ENCODE peak calls at places on chromosomes 16 and 17, in eight cellular contexts. M is ovary, J is A549, N is adrenal gland, E is transverse colon, H is suprapubic skin, D is breast epithelium, S is stomach. K is an unnamed sample. For H3K4me1, the result is how much of the 10 kb centered on the place peaks cover.

GRCh38 chr17:13909901-13910519 is 159.3 kb upstream of the COX10 start:
- DNase-seq in M (no peak), J (no peak), N (no peak), E (no peak), H (no peak), D (no peak), S (no peak), K (peak)

GRCh38 chr16:86363836-86364618 is 146.3 kb upstream of the FOXF1 start:
- DNase-seq in M (no peak), J (no peak), N (no peak), E (peak), H (no peak), D (no peak), S (no peak), K (no peak)

GRCh38 chr16:83793179-83793578 is 14.6 kb upstream of the HSBP1 start:
- DNase-seq in M (no peak), J (no peak), N (no peak), E (no peak), H (no peak), D (no peak), S (no peak), K (no peak)

GRCh38 chr17:80891096-80892018 is 100.3 kb upstream of the CHMP6 start:
- DNase-seq in M (no peak), J (peak), N (peak), E (peak), H (no peak), D (peak), S (peak), K (peak)

GRCh38 chr17:81354944-81355327 is 40.3 kb upstream of the BAHCC1 start:
- DNase-seq in M (no peak), J (no peak), N (no peak), E (no peak), H (no peak), D (no peak), S (no peak), K (no peak)

GRCh38 chr17:32157225-32157624 is 14.9 kb downstream of the RHOT1 start:
- DNase-seq in M (no peak), J (no peak), N (peak), E (no peak), H (no peak), D (no peak), S (no peak), K (no peak)

GRCh38 chr17:3911271-3912053 is 4.8 kb downstream of the P2RX1 start:
- DNase-seq in M (no peak), J (no peak), N (no peak), E (peak), H (no peak), D (peak), S (no peak), K (no peak)

GRCh38 chr17:63774982-63775290 is 966 bp downstream of the DDX42 start:
- DNase-seq in M (no peak), J (no peak), N (peak), E (no peak), H (no peak), D (no peak), S (no peak), K (no peak)

GRCh38 chr16:19458722-19459379 is 41.2 kb downstream of the TMC5 start:
- DNase-seq in M (no peak), J (no peak), N (no peak), E (no peak), H (no peak), D (no peak), S (no peak), K (no peak)

GRCh38 chr16:54750249-54750648 is 180.4 kb upstream of the IRX5 start:
- DNase-seq in M (no peak), J (no peak), N (no peak), E (no peak), H (no peak), D (no peak), S (no peak), K (no peak)

GRCh38 chr16:30473231-30474061 is 904 bp downstream of the ITGAL start:
- DNase-seq in M (no peak), J (no peak), N (no peak), E (peak), H (no peak), D (no peak), S (no peak), K (peak)

GRCh38 chr17:30824002-30824355 is 513 bp downstream of the CRLF3 start:
- DNase-seq in M (peak), J (no peak), N (no peak), E (peak), H (no peak), D (no peak), S (no peak), K (peak)

GRCh38 chr16:67910162-67910561 is 17.1 kb downstream of the PSKH1 start:
- DNase-seq in M (no peak), J (no peak), N (no peak), E (no peak), H (no peak), D (no peak), S (no peak), K (no peak)

GRCh38 chr16:54283735-54284318 is 2.8 kb downstream of the IRX3 start:
- DNase-seq in M (no peak), J (no peak), N (no peak), E (no peak), H (peak), D (no peak), S (no peak), K (no peak)

GRCh38 chr17:17503566-17504130 is 7.5 kb upstream of the RASD1 start:
- DNase-seq in M (no peak), J (no peak), N (no peak), E (no peak), H (no peak), D (no peak), S (no peak), K (peak)

GRCh38 chr16:8920676-8921625 is 38.8 kb downstream of the LITAFD start:
- DNase-seq in M (no peak), J (no peak), N (no peak), E (no peak), H (no peak), D (no peak), S (no peak), K (no peak)

GRCh38 chr17:42629420-42630009 is 20.0 kb downstream of the TUBG1 start:
- DNase-seq in M (no peak), J (no peak), N (no peak), E (no peak), H (no peak), D (no peak), S (no peak), K (no peak)

GRCh38 chr16:84136331-84137125 is 8.4 kb downstream of the HSDL1 start:
- DNase-seq in M (no peak), J (no peak), N (no peak), E (no peak), H (no peak), D (no peak), S (no peak), K (no peak)

GRCh38 chr16:74625500-74626350 is 18.8 kb upstream of the GLG1 start:
- DNase-seq in M (no peak), J (no peak), N (no peak), E (no peak), H (no peak), D (no peak), S (peak), K (no peak)

GRCh38 chr16:4882261-4882632 is 35.0 kb downstream of the UBN1 start:
- DNase-seq in M (peak), J (no peak), N (peak), E (no peak), H (no peak), D (no peak), S (no peak), K (no peak)

GRCh38 chr17:7219812-7220592 is at the start of the genes ACADVL and DLG4:
- DNase-seq in M (peak), J (peak), N (peak), E (peak), H (peak), D (peak), S (peak), K (peak)

GRCh38 chr16:21175397-21175796 is 16.9 kb downstream of the LDAF1 start:
- DNase-seq in M (no peak), J (no peak), N (no peak), E (no peak), H (no peak), D (no peak), S (no peak), K (no peak)

GRCh38 chr17:50111687-50112655 is 16.8 kb downstream of the PDK2 start:
- DNase-seq in M (no peak), J (no peak), N (peak), E (no peak), H (no peak), D (peak), S (peak), K (no peak)
- TF ChIP-seq POLR2A in M (no peak), J (no peak), N (peak), E (no peak), H (no peak), D (no peak), S (no peak), K (no peak)

GRCh38 chr17:75749545-75750389 is 15.2 kb downstream of the GALK1 start:
- DNase-seq in M (peak), J (peak), N (peak), E (peak), H (peak), D (peak), S (peak), K (peak)
- H3K27ac ChIP-seq in M (no peak), J (peak), N (no peak), E (no peak), H (peak), D (peak), S (no peak), K (no peak)

DNA sequence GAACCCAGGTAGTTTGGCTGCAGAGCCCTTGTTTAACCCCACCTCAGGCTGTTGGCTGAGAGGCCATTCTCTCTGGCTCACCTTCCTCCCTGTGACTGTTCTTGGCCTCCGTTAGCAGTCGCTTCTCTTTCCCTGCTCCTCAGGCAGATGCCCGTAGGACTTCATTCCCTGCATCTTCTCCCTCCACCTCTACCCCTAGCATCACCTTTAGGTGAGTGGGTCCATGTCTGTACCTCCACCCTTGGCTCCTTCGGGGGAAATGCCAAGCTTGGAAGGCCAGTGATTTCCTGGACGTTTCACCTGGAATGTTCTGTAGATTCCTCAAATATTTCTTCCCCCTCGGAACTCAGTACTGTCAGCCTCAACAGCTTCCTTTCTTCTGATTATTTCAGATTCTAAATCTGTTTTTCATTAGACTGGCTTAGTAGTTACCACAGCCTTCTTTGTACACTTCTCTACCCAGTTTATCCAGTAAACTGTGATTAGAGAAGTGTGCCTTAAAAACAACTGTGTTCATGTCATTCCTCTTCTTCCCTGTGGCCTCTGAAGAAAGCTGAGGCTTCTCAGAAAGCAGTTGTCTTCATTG is 227.9 kb downstream of the MSI2 start:
- DNase-seq in M (no peak), J (no peak), N (no peak), E (no peak), H (no peak), D (no peak), S (no peak), K (no peak)
- H3K4me1 ChIP-seq in M (under half), J (under half), N (under half), E (under half), H (under half), D (under half), S (under half), K (under half)

GRCh38 chr17:1590031-1590746 is 27.6 kb upstream of the PITPNA start:
- DNase-seq in M (no peak), J (peak), N (peak), E (peak), H (no peak), D (no peak), S (peak), K (peak)
- TF ChIP-seq POLR2A in M (no peak), J (no peak), N (no peak), E (no peak), H (no peak), D (no peak), S (no peak), K (no peak)

DNA sequence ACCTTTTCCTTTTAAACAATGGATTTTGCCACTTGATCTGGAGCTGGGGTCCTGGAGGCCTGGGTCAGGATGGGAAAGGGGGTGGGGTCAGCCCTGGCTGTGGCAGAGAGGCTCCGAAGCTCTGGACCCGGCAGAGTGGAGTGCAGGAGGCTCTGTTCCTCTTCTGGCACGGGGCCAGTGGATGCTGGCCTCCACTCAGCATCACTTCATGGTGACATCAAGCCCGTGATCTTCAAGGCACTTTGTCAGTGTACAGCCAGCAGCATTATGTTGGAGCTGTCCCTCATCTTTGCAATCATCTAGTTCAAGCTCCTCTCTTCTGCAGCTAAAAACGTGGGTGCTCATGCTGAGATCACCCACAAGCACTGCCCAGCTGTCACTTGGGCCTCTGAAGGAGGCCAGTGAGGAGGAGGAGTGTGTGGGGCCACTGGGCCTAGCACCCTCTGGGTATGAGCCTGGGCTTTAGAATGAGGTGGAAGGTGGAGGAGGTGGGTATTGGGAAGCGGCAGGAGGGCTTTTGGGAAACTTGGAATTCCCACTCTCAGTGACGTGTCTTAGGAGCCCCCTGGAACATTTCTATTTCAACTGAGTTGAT is 45.9 kb upstream of the MGAT5B start:
- DNase-seq in M (no peak), J (no peak), N (no peak), E (no peak), H (no peak), D (no peak), S (no peak), K (no peak)
- H3K27ac ChIP-seq in M (no peak), J (no peak), N (no peak), E (no peak), H (no peak), D (no peak), S (no peak), K (no peak)

GRCh38 chr16:89344846-89345577 is 127.5 kb downstream of the ZNF778 start:
- DNase-seq in M (no peak), J (no peak), N (no peak), E (no peak), H (no peak), D (no peak), S (no peak), K (no peak)

GRCh38 chr16:89341274-89341673 is 123.8 kb downstream of the ZNF778 start:
- DNase-seq in M (no peak), J (no peak), N (no peak), E (no peak), H (no peak), D (no peak), S (no peak), K (no peak)

GRCh38 chr16:89344314-89344828 is 126.9 kb downstream of the ZNF778 start:
- DNase-seq in M (no peak), J (no peak), N (no peak), E (no peak), H (no peak), D (no peak), S (no peak), K (no peak)

GRCh38 chr16:89343501-89344291 is 126.2 kb downstream of the ZNF778 start:
- DNase-seq in M (no peak), J (no peak), N (no peak), E (peak), H (no peak), D (no peak), S (no peak), K (no peak)

DNA sequence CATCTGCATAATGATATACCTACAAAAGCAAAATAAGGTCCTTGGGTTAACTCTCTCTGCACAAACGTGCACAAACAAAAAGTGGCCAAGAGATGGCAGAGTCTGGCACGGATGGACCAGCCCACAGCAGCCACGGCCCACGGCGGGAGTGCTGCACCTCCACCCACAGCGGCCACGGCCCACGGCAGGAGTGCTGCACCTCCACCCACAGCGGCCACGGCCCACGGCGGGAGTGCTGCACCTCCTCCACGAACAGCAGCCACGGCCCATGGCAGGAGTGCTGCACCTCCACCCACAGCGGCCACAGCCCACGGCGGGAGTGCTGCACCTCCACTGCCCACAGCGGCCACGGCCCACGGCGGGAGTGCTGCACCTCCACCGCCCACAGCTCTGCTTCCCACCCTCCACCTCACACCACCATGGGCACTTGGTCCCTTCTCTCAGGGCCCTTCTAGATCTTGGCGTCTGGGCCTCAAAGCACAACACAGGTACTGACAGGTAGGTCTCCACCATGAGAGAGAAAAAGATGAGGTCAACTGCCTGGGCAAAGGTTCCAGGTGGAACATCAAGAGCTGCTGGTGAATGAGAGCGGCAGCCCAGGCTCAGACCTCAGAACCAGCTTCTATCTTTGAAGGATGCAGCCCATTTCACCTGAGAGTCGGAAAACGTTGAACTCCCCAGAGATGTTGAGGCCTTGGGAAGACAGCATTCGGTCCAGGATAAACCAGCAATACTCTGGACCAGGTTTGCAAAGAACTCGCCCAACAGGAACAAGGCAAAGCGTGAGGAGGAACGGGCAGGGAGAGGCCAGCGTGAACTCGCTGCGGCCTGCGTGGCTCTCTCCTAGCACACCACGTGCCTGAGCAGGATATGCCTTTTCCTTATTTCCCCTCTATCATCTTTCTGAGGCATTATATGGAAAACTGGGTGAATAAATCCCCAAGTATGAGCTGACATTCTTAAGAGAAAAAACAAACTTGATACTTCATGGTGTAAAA is 124.5 kb downstream of the ZNF778 start:
- DNase-seq in M (peak), J (peak), N (no peak), E (no peak), H (no peak), D (no peak), S (no peak), K (no peak)
- H3K4me1 ChIP-seq in M (under half), J (half or more), N (under half), E (under half), H (under half), D (under half), S (half or more), K (under half)

DNA sequence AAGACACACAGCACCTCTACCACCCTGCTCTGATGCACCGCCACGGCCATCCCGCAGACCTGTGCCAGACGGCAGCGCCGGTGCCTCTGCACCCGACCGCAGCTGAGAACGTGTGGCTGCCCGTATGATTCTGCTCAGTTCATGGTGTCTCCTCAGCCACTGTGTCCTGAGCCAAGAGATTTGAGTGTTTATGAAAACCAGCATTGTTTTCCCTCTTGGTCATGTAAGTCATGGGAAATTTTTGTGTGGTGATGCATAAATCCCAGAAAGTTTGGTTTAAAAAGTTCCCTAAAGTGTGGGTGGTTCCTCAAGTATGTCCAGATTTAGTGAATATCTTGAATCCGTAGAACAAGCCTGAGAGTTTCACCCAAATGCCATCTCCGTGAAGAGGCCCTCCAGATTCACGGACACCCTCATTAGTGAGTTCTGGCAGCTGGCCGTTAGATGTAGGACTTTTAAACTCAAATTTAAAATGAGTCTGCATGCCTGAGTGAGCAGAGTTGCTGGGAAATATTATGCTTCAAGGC is 57.6 kb downstream of the CDRT4 start:
- DNase-seq in M (peak), J (no peak), N (no peak), E (peak), H (no peak), D (peak), S (no peak), K (no peak)
- TF ChIP-seq POLR2A in M (peak), J (no peak), N (no peak), E (peak), H (peak), D (peak), S (no peak), K (no peak)

GRCh38 chr16:17555176-17555575 is 84.4 kb upstream of the XYLT1 start:
- DNase-seq in M (no peak), J (no peak), N (no peak), E (no peak), H (no peak), D (no peak), S (no peak), K (no peak)

GRCh38 chr16:17557480-17557879 is 86.7 kb upstream of the XYLT1 start:
- DNase-seq in M (no peak), J (no peak), N (no peak), E (no peak), H (peak), D (no peak), S (no peak), K (no peak)

GRCh38 chr16:17560548-17560947 is 89.8 kb upstream of the XYLT1 start:
- DNase-seq in M (no peak), J (no peak), N (no peak), E (no peak), H (peak), D (no peak), S (no peak), K (no peak)

GRCh38 chr16:17552351-17552750 is 81.6 kb upstream of the XYLT1 start:
- DNase-seq in M (no peak), J (no peak), N (no peak), E (no peak), H (no peak), D (peak), S (no peak), K (no peak)

DNA sequence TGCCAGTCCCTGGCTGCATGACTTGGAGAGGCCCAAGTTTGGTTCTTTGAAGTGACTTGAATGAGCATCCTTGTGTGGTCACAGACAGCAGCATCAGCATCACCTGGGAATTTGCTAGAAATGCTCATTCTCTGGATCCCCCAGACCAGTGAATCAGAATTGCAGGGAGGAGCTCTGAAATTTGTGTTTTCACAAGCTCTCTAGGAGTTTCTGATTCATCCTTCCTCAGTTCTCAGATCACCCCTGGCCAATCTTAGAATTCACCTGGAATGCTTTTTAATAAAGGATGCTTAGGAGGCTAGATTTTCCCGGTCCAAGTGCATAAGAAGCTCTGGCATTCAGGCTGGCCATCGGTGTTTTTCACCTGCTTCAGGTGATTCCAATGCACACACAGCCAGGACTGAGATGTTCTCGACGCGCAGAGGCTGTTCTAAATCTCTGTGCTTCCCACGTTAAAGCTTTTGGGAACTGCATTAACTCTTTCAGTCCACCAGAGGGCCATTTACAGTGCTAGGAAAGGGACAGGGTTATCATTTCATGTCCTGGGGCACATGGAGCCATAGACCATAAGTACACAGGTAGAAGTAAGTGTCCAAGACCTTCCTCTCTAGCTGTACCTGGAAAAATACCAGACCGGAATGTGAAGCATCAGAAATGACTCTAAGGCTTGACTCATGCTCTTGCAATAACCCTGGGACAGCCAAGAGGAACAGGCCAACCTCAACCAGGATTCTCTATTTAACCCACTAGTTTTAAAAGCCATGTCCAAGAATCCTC is 85.7 kb upstream of the XYLT1 start:
- DNase-seq in M (no peak), J (peak), N (no peak), E (no peak), H (peak), D (no peak), S (no peak), K (no peak)
- H3K27ac ChIP-seq in M (no peak), J (no peak), N (no peak), E (no peak), H (no peak), D (no peak), S (no peak), K (no peak)

K was measured in right lobe of liver.